ENCODE peak calls at places on chromosomes 2 and 18, in eight cellular contexts. M is breast epithelium; E is CD8-positive, alpha-beta T cell; N is heart left ventricle; Q is body of pancreas; S is pancreas; K is substantia nigra; X is Peyer's patch. Z is an unnamed sample.

GRCh38 chr2:169877406-169877805 is 50.2 kb downstream of the UBR3 start:
- DNase-seq in X (no peak), K (no peak), M (no peak), N (no peak), S (no peak), E (no peak), Q (no peak), Z (no peak)

GRCh38 chr2:1940660-1941059 is 196.3 kb upstream of the PXDN start:
- DNase-seq in S (peak; percentile 15), X (no peak), K (peak; percentile 42), E (no peak), Q (peak; percentile 38), M (no peak), N (peak; percentile 68), Z (no peak)

GRCh38 chr18:32552421-32553030 is 81.8 kb upstream of the GAREM1 start:
- DNase-seq in M (peak; percentile 56), S (peak; percentile 66), K (no peak), X (peak; percentile 83), E (peak; percentile 64), N (peak; percentile 42), Q (peak; percentile 86), Z (no peak)

GRCh38 chr2:226701052-226701451 is 98.6 kb downstream of the IRS1 start:
- DNase-seq in Q (peak; percentile 11), M (no peak), S (no peak), X (no peak), E (no peak), N (no peak), K (no peak), Z (no peak)

GRCh38 chr2:37635359-37636208 is 35.9 kb downstream of the CDC42EP3 start:
- DNase-seq in E (peak; percentile 75), X (peak; percentile 74), N (peak; percentile 44), K (no peak), Q (peak; percentile 67), S (no peak), M (no peak), Z (no peak)

GRCh38 chr18:50622865-50623393 is 63.0 kb downstream of the MAPK4 start:
- DNase-seq in Q (no peak), S (no peak), K (no peak), X (no peak), M (no peak), N (no peak), E (no peak), Z (no peak)

GRCh38 chr2:219020604-219021365 is 20.5 kb downstream of the CFAP65 start:
- DNase-seq in M (no peak), K (no peak), Q (no peak), X (no peak), N (no peak), S (no peak), E (no peak), Z (no peak)

GRCh38 chr2:64586883-64587481 is 62.9 kb downstream of the AFTPH start:
- DNase-seq in X (no peak), E (no peak), N (no peak), S (no peak), K (no peak), M (no peak), Q (no peak), Z (no peak)

GRCh38 chr2:134718956-134719814 is at the start of gene TMEM163:
- DNase-seq in X (peak; percentile 59), M (no peak), S (peak; percentile 55), E (peak; percentile 56), Q (peak; percentile 59), K (no peak), N (no peak), Z (peak; percentile 12)

GRCh38 chr2:58899692-58900091 is 658.6 kb upstream of the FANCL start:
- DNase-seq in E (no peak), N (no peak), X (no peak), M (no peak), S (no peak), Q (no peak), K (no peak), Z (no peak)

GRCh38 chr2:36352024-36352398 is 3.6 kb upstream of the CRIM1 start:
- DNase-seq in S (no peak), N (no peak), Q (peak; percentile 27), K (no peak), X (no peak), M (no peak), E (no peak), Z (no peak)

GRCh38 chr18:36333418-36333817 is 35.9 kb downstream of the FHOD3 start:
- DNase-seq in N (no peak), Q (no peak), K (no peak), X (no peak), S (no peak), E (no peak), M (no peak), Z (no peak)

GRCh38 chr2:20962939-20963543 is 80.8 kb downstream of the APOB start:
- DNase-seq in E (peak; percentile 76), N (peak; percentile 59), S (peak; percentile 47), Q (peak; percentile 71), M (peak; percentile 39), K (no peak), X (peak; percentile 87), Z (peak; percentile 69)

GRCh38 chr2:233430091-233430490 is 75.8 kb downstream of the DGKD start:
- DNase-seq in S (no peak), M (no peak), E (no peak), K (no peak), N (no peak), X (peak; percentile 15), Q (no peak), Z (no peak)

GRCh38 chr2:142871396-142871795 is 6.1 kb upstream of the KYNU start:
- DNase-seq in S (no peak), E (no peak), X (no peak), K (no peak), Q (no peak), M (no peak), N (no peak), Z (no peak)

GRCh38 chr18:75226956-75227316 is 16.3 kb downstream of the TSHZ1 start:
- DNase-seq in M (no peak), S (no peak), K (no peak), X (no peak), N (no peak), Q (no peak), E (no peak), Z (no peak)
- H3K27ac ChIP-seq in M (no peak overlapping the region), S (peak overlapping the region; percentile 34), K (no peak overlapping the region), X (peak overlapping the region; percentile 67), N (peak overlapping the region; percentile 57), Q (peak overlapping the region; percentile 28), E (no peak overlapping the region), Z (no peak overlapping the region)

GRCh38 chr18:7754258-7754657 is 187.1 kb downstream of the PTPRM start:
- DNase-seq in E (no peak), N (no peak), S (no peak), X (no peak), M (no peak), K (no peak), Q (no peak), Z (no peak)
- H3K27ac ChIP-seq in E (no peak overlapping the region), N (peak overlapping the region; percentile 68), S (peak overlapping the region; percentile 42), X (peak overlapping the region; percentile 4), M (no peak overlapping the region), K (no peak overlapping the region), Q (peak overlapping the region; percentile 63), Z (no peak overlapping the region)

GRCh38 chr2:188292446-188293239 is 969 bp downstream of the GULP1 start:
- DNase-seq in X (peak; percentile 88), S (peak; percentile 71), Q (peak; percentile 87), N (peak; percentile 75), M (peak; percentile 80), E (no peak), K (no peak), Z (peak; percentile 77)

GRCh38 chr2:188293601-188294482 is 2.2 kb downstream of the GULP1 start:
- DNase-seq in N (peak; percentile 64), E (no peak), M (peak; percentile 36), X (peak; percentile 77), K (no peak), S (peak; percentile 70), Q (peak; percentile 78), Z (peak; percentile 70)

GRCh38 chr2:188295067-188295685 is 3.5 kb downstream of the GULP1 start:
- DNase-seq in K (no peak), X (no peak), N (no peak), S (no peak), Q (no peak), M (no peak), E (no peak), Z (no peak)

GRCh38 chr2:188291617-188292445 is at the start of gene GULP1:
- DNase-seq in S (peak; percentile 78), M (peak; percentile 44), E (no peak), Q (peak; percentile 78), X (peak; percentile 78), K (no peak), N (peak; percentile 80), Z (peak; percentile 78)

DNA sequence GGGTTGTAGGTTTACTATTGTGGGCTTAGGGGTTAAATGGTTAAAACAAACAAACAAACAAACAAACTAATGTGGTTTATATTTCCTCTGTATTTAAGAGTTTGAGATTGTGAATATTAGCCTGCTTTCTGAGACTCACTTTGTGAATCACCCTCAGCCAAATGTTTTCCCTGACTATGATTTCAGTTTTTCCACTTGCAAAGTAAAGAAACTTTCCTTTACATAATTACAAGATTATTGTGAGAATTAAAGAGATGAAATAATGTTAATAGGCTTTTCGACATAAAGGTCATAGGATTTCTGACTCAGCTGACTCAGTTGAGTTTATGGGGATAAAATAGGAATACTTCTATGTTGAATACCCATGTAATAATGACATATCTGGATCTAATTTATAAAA is 2.9 kb downstream of the GULP1 start:
- DNase-seq in Q (no peak), M (no peak), S (no peak), E (no peak), K (no peak), N (no peak), X (no peak), Z (no peak)
- H3K27ac ChIP-seq in Q (peak overlapping the region; percentile 93), M (peak overlapping the region; percentile 97), S (peak overlapping the region; percentile 97), E (no peak overlapping the region), K (no peak overlapping the region), N (no peak overlapping the region), X (peak overlapping the region; percentile 90), Z (peak overlapping the region; percentile 100)

GRCh38 chr2:98927059-98927458 is 9.0 kb downstream of the CRACDL start:
- DNase-seq in N (no peak), E (no peak), K (no peak), Q (no peak), X (no peak), S (no peak), M (no peak), Z (no peak)
- H3K27ac ChIP-seq in N (no peak overlapping the region), E (no peak overlapping the region), K (no peak overlapping the region), Q (no peak overlapping the region), X (no peak overlapping the region), S (no peak overlapping the region), M (no peak overlapping the region), Z (no peak overlapping the region)

GRCh38 chr2:88843061-88843460 is 151.6 kb downstream of the RPIA start:
- DNase-seq in K (no peak), N (no peak), S (no peak), Q (no peak), X (no peak), M (no peak), E (no peak), Z (no peak)
- H3K27ac ChIP-seq in K (no peak overlapping the region), N (no peak overlapping the region), S (no peak overlapping the region), Q (no peak overlapping the region), X (no peak overlapping the region), M (no peak overlapping the region), E (no peak overlapping the region), Z (no peak overlapping the region)

DNA sequence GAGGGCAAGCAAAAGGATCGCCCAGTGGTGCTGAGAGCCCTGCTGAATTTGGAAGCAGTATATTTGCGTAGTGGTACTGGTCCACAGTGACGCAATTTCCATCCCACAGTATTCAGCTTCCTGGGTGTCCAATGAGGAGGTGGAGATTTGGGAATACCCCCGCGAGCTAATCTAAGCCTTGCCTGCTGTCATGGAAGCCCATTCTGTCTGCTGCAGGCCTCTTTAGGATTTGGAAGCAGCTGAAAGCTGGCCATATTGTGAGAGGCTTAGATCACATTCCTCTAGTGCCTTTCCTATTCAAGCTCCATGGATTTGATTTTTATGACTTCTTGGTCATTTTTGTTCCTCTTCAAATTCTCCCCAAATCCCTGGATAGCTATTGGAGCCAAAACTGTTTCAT is 22.4 kb upstream of the DYNC2LI1 start:
- DNase-seq in Q (no peak), E (no peak), M (no peak), K (no peak), N (no peak), X (no peak), S (no peak), Z (no peak)
- H3K27ac ChIP-seq in Q (no peak overlapping the region), E (no peak overlapping the region), M (no peak overlapping the region), K (no peak overlapping the region), N (no peak overlapping the region), X (no peak overlapping the region), S (no peak overlapping the region), Z (no peak overlapping the region)

Z was measured in ovary.